ENCODE peak calls at places on chromosomes 16 and 17, in five cellular contexts. Q is A549, A is GM12892, R is K562, P is body of pancreas. J is an unnamed sample.

GRCh38 chr16:35140293-35140986 is 1681.0 kb downstream of the TP53TG3F start:
- DNase-seq in P (no peak), R (no peak), Q (no peak), A (no peak), J (no peak)

GRCh38 chr16:64475627-64476351 is 646.1 kb downstream of the CDH11 start:
- DNase-seq in Q (no peak), P (no peak), R (no peak), A (no peak), J (no peak)

GRCh38 chr16:48353565-48354163 is 31.5 kb downstream of the SIAH1 start:
- DNase-seq in Q (peak; percentile 81), A (peak; percentile 53), R (peak; percentile 83), P (peak; percentile 61), J (peak; percentile 41)

GRCh38 chr17:81218459-81218858 is 4.3 kb downstream of the CEP131 start:
- DNase-seq in R (no peak), P (no peak), A (no peak), Q (no peak), J (no peak)

GRCh38 chr16:13923703-13924298 is 3.8 kb downstream of the ERCC4 start:
- DNase-seq in R (peak; percentile 46), A (no peak), P (no peak), Q (peak; percentile 36), J (no peak)

GRCh38 chr17:7109461-7110322 is 4.9 kb downstream of the ASGR2 start:
- DNase-seq in P (no peak), R (no peak), Q (no peak), A (no peak), J (no peak)

GRCh38 chr17:56440391-56440790 is 153.1 kb upstream of the NOG start:
- DNase-seq in P (no peak), Q (no peak), A (no peak), R (no peak), J (no peak)

GRCh38 chr16:14071576-14072271 is 605 bp downstream of the MRTFB start:
- DNase-seq in Q (peak; percentile 19), A (no peak), R (no peak), P (no peak), J (no peak)

GRCh38 chr17:17820457-17821158 is 16.2 kb downstream of the SREBF1 start:
- DNase-seq in P (no peak), Q (no peak), A (no peak), R (no peak), J (no peak)

GRCh38 chr17:17819111-17819510 is 17.7 kb downstream of the SREBF1 start:
- DNase-seq in R (no peak), A (no peak), Q (no peak), P (no peak), J (no peak)

GRCh38 chr17:17818088-17818526 is 18.7 kb downstream of the SREBF1 start:
- DNase-seq in P (no peak), R (peak; percentile 76), A (no peak), Q (no peak), J (peak; percentile 79)

GRCh38 chr17:17820046-17820445 is 16.7 kb downstream of the SREBF1 start:
- DNase-seq in Q (no peak), P (no peak), A (no peak), R (no peak), J (no peak)

GRCh38 chr17:17819561-17819995 is 17.2 kb downstream of the SREBF1 start:
- DNase-seq in R (peak; percentile 88), P (peak; percentile 89), Q (peak; percentile 95), A (peak; percentile 86), J (peak; percentile 64)
- TF ChIP-seq POLR2A in R (no peak), P (no peak), Q (no peak), A (no peak), J (no peak)

GRCh38 chr17:12403881-12404398 is 261.8 kb upstream of the MYOCD start:
- DNase-seq in A (no peak), R (no peak), Q (no peak), P (no peak), J (no peak)

GRCh38 chr17:12407495-12407894 is 258.2 kb upstream of the MYOCD start:
- DNase-seq in A (no peak), P (no peak), R (no peak), Q (no peak), J (no peak)

GRCh38 chr17:12398636-12399035 is 267.1 kb upstream of the MYOCD start:
- DNase-seq in R (no peak), A (no peak), Q (no peak), P (no peak), J (no peak)

GRCh38 chr17:12406623-12407228 is 259.0 kb upstream of the MYOCD start:
- DNase-seq in A (no peak), Q (no peak), P (no peak), R (no peak), J (no peak)

DNA sequence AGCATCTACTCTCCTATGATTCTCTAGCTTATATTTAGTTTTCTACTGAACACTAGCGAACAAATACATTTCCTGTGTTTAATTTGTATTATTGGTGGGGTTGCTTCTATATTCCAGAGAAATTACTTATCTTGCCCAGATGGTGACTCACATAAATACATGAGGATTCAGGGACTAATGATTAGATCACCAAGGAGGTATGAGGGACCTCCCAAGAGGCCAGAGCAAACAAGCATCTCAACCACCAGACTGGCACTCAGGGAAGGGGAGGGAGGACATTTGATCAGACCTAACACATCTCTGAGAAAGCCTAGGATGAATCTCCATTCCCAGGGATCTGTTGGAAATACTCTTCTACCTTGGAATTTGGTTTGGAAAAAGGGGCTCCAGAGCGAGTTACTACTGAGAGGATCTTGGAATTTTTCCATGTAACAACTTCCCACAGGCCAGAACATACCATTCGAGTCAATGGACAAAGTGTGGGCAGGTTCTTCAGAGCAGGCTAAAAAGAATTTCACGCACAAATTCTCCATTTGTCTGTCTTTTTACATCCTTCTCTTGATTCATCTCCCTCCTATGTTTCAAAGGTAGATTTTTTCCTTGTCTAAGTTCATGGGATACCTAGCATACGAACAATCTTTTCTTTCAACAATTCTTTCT is 262.6 kb upstream of the MYOCD start:
- DNase-seq in A (no peak), P (no peak), Q (peak; percentile 52), R (no peak), J (no peak)
- TF ChIP-seq POLR2A in A (no peak), P (no peak), Q (no peak), R (no peak), J (no peak)

GRCh38 chr17:31479524-31479923 is 88.0 kb downstream of the RAB11FIP4 start:
- DNase-seq in R (no peak), A (no peak), P (no peak), Q (no peak), J (no peak)

GRCh38 chr17:31477417-31478055 is 86.1 kb downstream of the RAB11FIP4 start:
- DNase-seq in A (no peak), P (no peak), R (no peak), Q (no peak), J (no peak)

GRCh38 chr17:31480067-31480466 is 88.6 kb downstream of the RAB11FIP4 start:
- DNase-seq in Q (no peak), R (no peak), P (no peak), A (no peak), J (no peak)

GRCh38 chr17:31480904-31481782 is 89.7 kb downstream of the RAB11FIP4 start:
- DNase-seq in A (no peak), Q (no peak), R (no peak), P (no peak), J (no peak)

DNA sequence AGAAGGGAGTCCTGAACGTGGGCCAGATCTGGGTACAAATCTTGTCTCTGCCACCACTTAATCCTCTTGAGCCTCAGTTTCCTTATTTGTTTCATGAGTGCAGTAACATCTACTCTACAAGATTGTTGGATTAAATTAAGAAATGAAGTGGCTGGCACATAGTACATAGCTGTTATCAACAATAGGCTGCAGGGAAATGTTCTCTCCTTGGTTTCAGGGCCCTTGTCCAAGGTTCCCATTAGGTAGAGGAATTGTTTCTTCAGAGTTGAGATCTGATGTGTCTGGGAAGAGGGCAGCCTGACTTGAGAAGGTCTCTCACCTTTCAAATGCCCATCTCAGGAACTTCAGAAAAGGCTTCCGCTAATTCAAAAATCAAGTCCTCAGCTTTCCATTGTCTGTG is 87.5 kb downstream of the RAB11FIP4 start:
- DNase-seq in Q (no peak), A (no peak), R (no peak), P (no peak), J (no peak)
- TF ChIP-seq POLR2A in Q (no peak), A (no peak), R (no peak), P (no peak), J (no peak)

GRCh38 chr16:31142109-31143035 is 6.8 kb upstream of the PRSS8 start:
- DNase-seq in P (peak; percentile 100), R (peak; percentile 99), Q (peak; percentile 97), A (peak; percentile 99), J (peak; percentile 99)

GRCh38 chr16:31135535-31136286 is at the start of gene PRSS8:
- DNase-seq in Q (no peak), R (peak; percentile 63), P (peak; percentile 97), A (no peak), J (no peak)

GRCh38 chr16:31141489-31142108 is 6.1 kb upstream of the PRSS8 start:
- DNase-seq in A (peak; percentile 46), Q (no peak), R (peak; percentile 36), P (peak; percentile 66), J (no peak)

GRCh38 chr16:31136287-31136662 is 748 bp upstream of the PRSS8 start:
- DNase-seq in R (no peak), A (no peak), Q (no peak), P (no peak), J (no peak)

DNA sequence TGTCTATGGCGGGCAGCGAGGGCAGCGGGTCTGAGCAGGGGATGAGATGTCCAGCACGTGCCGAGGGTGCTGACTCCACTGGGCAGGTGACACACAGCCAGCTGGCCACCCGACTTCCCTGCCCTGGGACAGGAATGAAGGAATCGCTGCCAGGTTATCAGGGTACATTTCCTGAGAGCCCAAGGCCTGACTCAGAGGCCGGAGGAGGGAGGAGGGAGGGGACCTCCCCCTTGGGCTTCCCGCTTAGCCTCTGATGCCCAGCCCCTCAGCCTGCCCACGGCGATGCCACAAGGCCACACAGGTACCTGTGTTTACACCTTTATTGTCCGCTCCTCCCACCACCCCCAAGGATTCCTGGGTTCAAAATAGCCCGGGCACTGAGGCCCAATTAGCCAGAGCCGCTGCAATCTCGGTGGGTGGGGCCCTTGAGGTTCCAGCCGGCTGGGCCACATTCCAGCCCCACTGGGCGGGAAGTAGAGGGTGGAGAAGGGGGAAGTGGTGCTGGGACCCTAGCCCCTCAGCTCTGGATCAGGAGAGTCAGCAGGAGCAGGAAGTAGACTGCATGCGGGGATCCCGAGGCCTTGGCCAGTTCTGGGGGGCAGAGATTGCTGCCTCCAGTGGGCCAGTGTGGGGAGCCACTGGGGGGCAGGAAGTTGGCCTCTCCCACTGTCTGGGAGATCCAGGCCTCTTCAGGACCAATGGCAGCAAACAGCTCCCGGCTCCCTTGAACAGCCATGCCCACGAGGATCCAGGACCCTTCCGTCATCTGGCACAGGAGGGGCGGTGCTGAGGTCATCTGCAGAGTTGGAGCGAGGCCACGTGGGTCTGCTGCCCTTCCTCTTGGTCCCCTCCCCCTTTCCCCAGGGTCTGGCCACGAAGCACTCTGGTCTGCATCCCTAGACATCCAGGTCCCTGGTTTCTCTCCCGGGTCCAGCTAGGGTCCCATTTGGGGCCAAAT is 3.4 kb upstream of the PRSS8 start:
- DNase-seq in P (peak; percentile 97), Q (peak; percentile 76), R (no peak), A (no peak), J (no peak)
- TF ChIP-seq POLR2A in P (no peak), Q (no peak), R (no peak), A (no peak), J (no peak)